ENCODE peak calls at places on chromosome 19, in seven cellular contexts. G, Z, X, Q, S, V and A are unnamed samples.

GRCh38 chr19:1101337-1101698 is 2.5 kb upstream of the GPX4 start:
- DNase-seq in G (no peak), Z (peak; percentile 44), X (peak; percentile 40), Q (no peak), S (peak; percentile 73), V (no peak), A (peak; percentile 71)

GRCh38 chr19:801030-801860 is 4.0 kb downstream of the PTBP1 start:
- DNase-seq in G (peak; percentile 87), Z (peak; percentile 84), X (peak; percentile 60), Q (no peak), S (peak; percentile 87), V (peak; percentile 75), A (peak; percentile 87)

GRCh38 chr19:290539-291521 is at the start of gene PLPP2:
- DNase-seq in G (peak; percentile 83), Z (peak; percentile 93), X (peak; percentile 77), Q (peak; percentile 52), S (no peak), V (peak; percentile 49), A (no peak)

GRCh38 chr19:47598407-47599349 is 10.3 kb upstream of the BICRA start:
- DNase-seq in G (peak; percentile 18), Z (peak; percentile 41), X (peak; percentile 59), Q (peak; percentile 74), S (peak; percentile 43), V (no peak), A (peak; percentile 83)

GRCh38 chr19:54149021-54149812 is 10.3 kb downstream of the LENG1 start:
- DNase-seq in G (no peak), Z (no peak), X (no peak), Q (no peak), S (no peak), V (no peak), A (no peak)

GRCh38 chr19:41957161-41957837 is 1.8 kb downstream of the RABAC1 start:
- DNase-seq in G (no peak), Z (peak; percentile 36), X (peak; percentile 79), Q (no peak), S (no peak), V (no peak), A (no peak)

GRCh38 chr19:51511353-51511752 is 9.8 kb upstream of the SIGLEC12 start:
- DNase-seq in G (no peak), Z (no peak), X (no peak), Q (no peak), S (no peak), V (no peak), A (no peak)

GRCh38 chr19:41540041-41540695 is 35.8 kb upstream of the CEACAM21 start:
- DNase-seq in G (no peak), Z (no peak), X (no peak), Q (no peak), S (no peak), V (no peak), A (no peak)

GRCh38 chr19:15324791-15325519 is 7.4 kb downstream of the BRD4 start:
- DNase-seq in G (peak; percentile 86), Z (peak; percentile 63), X (no peak), Q (no peak), S (no peak), V (peak; percentile 63), A (peak; percentile 82)

GRCh38 chr19:35828694-35829301 is 16.2 kb upstream of the PRODH2 start:
- DNase-seq in G (peak; percentile 52), Z (peak; percentile 60), X (peak; percentile 38), Q (peak; percentile 43), S (peak; percentile 59), V (no peak), A (peak; percentile 78)

GRCh38 chr19:49741210-49741844 is 21.8 kb downstream of the TSKS start:
- DNase-seq in G (no peak), Z (no peak), X (no peak), Q (no peak), S (no peak), V (no peak), A (no peak)

DNA sequence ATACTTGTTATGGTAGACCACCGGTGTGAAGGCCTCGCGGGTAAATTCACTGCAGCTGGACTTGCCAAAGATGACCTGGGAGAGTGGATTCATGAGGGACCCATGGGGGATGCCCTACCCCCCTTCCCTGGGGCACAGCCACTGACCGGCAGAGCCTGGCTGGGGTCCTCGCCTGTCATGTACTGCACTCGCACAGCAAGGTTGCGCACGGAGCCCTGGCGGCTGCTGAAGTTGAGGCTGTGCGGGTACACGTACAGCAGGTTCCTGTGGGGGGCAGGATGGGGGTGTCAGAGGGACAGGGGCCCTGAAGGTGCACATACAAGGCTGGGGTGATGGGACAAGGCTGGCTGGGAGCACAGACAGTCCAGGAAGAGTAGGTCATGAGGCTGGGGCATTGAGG is 1.4 kb upstream of the ANGPTL8 start:
- DNase-seq in G (no peak), Z (no peak), X (no peak), Q (no peak), S (no peak), V (no peak), A (no peak)
- TF ChIP-seq POLR2A in G (no peak), Z (no peak), X (no peak), Q (no peak), S (no peak), V (no peak), A (no peak)

DNA sequence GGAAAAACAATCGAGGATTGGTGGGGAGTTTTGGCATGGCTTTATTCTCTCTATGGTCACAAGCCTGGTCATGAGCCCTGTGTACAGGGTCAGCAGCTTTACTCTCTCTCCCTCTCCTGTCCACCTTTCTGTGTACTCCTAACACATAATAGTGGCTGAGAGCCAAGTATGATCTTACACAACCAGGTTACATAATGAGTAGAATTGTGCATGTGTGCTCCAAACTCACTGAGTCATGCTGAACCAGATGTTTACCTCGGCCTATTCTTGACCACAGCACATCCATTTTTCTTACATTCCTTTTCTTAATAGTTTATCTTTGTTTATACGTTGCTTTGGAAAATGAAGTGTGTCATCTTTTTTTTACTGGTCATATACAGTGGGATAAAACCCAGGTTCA is 53.1 kb downstream of the ZNF254 start:
- DNase-seq in G (no peak), Z (no peak), X (no peak), Q (no peak), S (no peak), V (no peak), A (no peak)
- H3K9me3 ChIP-seq in G (peaks cover 7% of the 10 kb centered on the region), Z (peaks cover 98% of the 10 kb centered on the region), X (peaks cover 76% of the 10 kb centered on the region), Q (peaks cover 2% of the 10 kb centered on the region), S (peaks cover 71% of the 10 kb centered on the region), V (no peaks in the 10 kb centered on the region), A (peaks cover 12% of the 10 kb centered on the region)

GRCh38 chr19:38617283-38617763 is 430 bp downstream of the MAP4K1 start:
- DNase-seq in G (no peak), Z (no peak), X (no peak), Q (no peak), S (no peak), V (no peak), A (no peak)

GRCh38 chr19:38619361-38620174 is 580 bp downstream of the EIF3K start:
- DNase-seq in G (no peak), Z (no peak), X (no peak), Q (no peak), S (no peak), V (no peak), A (no peak)

GRCh38 chr19:38617764-38618589 is at the start of gene MAP4K1:
- DNase-seq in G (peak; percentile 35), Z (peak; percentile 53), X (peak; percentile 78), Q (no peak), S (peak; percentile 57), V (no peak), A (no peak)

GRCh38 chr19:38616265-38616664 is 1.5 kb downstream of the MAP4K1 start:
- DNase-seq in G (no peak), Z (no peak), X (no peak), Q (no peak), S (no peak), V (no peak), A (no peak)

DNA sequence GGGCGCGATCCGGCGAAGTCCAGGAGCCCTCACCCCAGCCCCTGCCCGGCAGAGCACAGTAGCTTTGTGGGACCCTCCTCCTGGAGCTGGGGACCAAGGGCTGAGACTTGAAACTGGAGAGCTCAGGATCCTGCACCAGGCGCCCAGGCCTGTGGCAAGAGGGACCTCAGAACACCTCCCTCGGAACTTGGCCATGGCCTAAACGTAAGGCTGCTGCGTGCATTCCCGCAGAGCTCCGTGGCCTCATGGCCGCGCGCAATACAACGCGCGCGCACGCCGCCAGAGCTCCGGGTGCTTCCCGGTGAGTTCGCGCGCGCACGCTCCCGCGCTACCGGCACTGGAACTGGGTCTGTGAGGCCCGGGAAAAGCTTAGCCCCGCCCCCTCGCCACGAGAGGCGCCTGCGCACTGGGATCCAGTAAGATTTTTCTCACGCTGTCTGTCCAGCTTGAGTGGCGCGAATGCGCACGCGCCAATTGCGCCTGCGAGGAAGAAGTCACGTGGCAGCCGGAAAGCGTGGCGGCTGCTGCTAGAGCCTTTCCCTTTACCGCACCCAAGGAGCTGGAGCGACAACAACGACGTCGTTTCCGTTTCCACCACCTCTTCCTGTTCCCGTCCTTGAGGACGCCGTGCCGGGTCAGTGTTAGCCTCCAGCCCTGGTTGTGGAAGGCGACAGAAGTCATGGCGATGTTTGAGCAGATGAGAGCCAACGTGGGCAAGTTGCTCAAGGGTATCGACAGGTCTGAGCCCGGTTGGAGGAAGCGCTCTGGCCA is at the start of gene EIF3K:
- DNase-seq in G (peak; percentile 99), Z (peak; percentile 99), X (peak; percentile 99), Q (peak; percentile 99), S (peak; percentile 98), V (peak; percentile 99), A (peak; percentile 99)
- TF ChIP-seq POLR2A in G (no peak), Z (no peak), X (peak; percentile 86), Q (peak; percentile 70), S (peak; percentile 51), V (peak; percentile 75), A (no peak)

GRCh38 chr19:58084596-58085347 is 13.3 kb downstream of the ZSCAN18 start:
- DNase-seq in G (no peak), Z (no peak), X (no peak), Q (peak; percentile 22), S (no peak), V (no peak), A (no peak)
- H3K9me3 ChIP-seq in G (no peaks in the 10 kb centered on the region), Z (peaks cover 96% of the 10 kb centered on the region), X (peaks cover 62% of the 10 kb centered on the region), Q (peaks cover 3% of the 10 kb centered on the region), S (peaks cover 40% of the 10 kb centered on the region), V (peaks cover 3% of the 10 kb centered on the region), A (peaks cover 43% of the 10 kb centered on the region)

GRCh38 chr19:39401549-39402416 is 4.9 kb upstream of the ZFP36 start:
- DNase-seq in G (peak; percentile 54), Z (peak; percentile 79), X (peak; percentile 90), Q (peak; percentile 60), S (no peak), V (peak; percentile 92), A (peak; percentile 74)
- TF ChIP-seq POLR2A in G (no peak), Z (no peak), X (peak; percentile 87), Q (no peak), S (no peak), V (peak; percentile 94), A (peak; percentile 34)

GRCh38 chr19:30154410-30154809 is 212.4 kb downstream of the URI1 start:
- DNase-seq in G (no peak), Z (no peak), X (no peak), Q (no peak), S (no peak), V (no peak), A (no peak)
- H3K9me3 ChIP-seq in G (no peaks in the 10 kb centered on the region), Z (no peaks in the 10 kb centered on the region), X (no peaks in the 10 kb centered on the region), Q (no peaks in the 10 kb centered on the region), S (no peaks in the 10 kb centered on the region), V (no peaks in the 10 kb centered on the region), A (no peaks in the 10 kb centered on the region)

DNA sequence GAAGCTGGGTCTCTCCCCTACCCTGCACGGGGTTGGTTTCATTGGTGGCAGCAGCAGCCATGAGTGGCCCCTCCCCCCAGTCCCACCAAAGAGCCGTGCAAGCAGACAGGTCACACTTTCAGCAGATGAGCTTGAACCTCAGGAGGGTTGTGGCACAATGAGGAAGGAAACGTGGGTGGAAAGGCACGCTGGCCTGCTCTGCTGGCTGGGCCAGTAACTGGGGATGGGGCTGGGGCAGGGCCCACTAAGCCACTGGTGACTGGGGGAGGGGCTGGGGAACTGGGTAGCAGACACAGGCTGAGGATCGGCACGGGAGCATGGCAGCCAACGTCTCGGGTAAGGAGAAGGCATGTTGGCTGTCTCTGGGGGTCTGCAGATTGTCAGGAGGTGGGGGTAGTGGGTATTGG is at the start of gene P2RY11:
- DNase-seq in G (no peak), Z (no peak), X (peak; percentile 49), Q (no peak), S (no peak), V (no peak), A (no peak)
- TF ChIP-seq POLR2A in G (no peak), Z (no peak), X (no peak), Q (no peak), S (no peak), V (no peak), A (no peak)